ENCODE peak calls at places on chromosomes 12 and 14, in five cellular contexts. J is left ventricle myocardium inferior; I is activated naive CD4-positive, alpha-beta T cell treated with anti-CD3 and anti-CD28 coated beads for 36 hours; S is activated naive CD8-positive, alpha-beta T cell treated with anti-CD3 and anti-CD28 coated beads, Interleukin-2, amount 10 ng/mL, durations not matched to agents 7 days and 5 days; Q is stimulated activated effector memory CD8-positive, alpha-beta T cell treated with anti-CD3 and anti-CD28 coated beads, Interleukin-12 subunit alpha, Interleukin-12 subunit beta, amount 100 ng/mL, for 72 hours. X is an unnamed sample.

GRCh38 chr14:65549429-65549828 is 136.9 kb downstream of the FUT8 start:
- DNase-seq in I (no peak), S (no peak), J (no peak), Q (no peak), X (no peak)

GRCh38 chr14:96735509-96735908 is 61.7 kb upstream of the VRK1 start:
- DNase-seq in Q (no peak), J (no peak), I (no peak), S (no peak), X (no peak)

GRCh38 chr14:21268612-21269251 is 510 bp downstream of the HNRNPC start:
- DNase-seq in I (peak), Q (no peak), J (no peak), S (no peak), X (peak)

GRCh38 chr12:131795688-131796410 is 32.3 kb upstream of the MMP17 start:
- DNase-seq in Q (no peak), J (no peak), S (no peak), I (no peak), X (no peak)

GRCh38 chr12:124390442-124391116 is 95.7 kb downstream of the RFLNA start:
- DNase-seq in Q (no peak), S (peak), I (no peak), J (peak), X (no peak)

GRCh38 chr14:69170848-69171247 is 17.9 kb upstream of the DCAF5 start:
- DNase-seq in S (no peak), J (no peak), Q (no peak), I (no peak), X (no peak)

GRCh38 chr12:110466791-110467190 is 1.3 kb downstream of the GPN3 start:
- DNase-seq in J (no peak), I (no peak), Q (no peak), S (no peak), X (no peak)

GRCh38 chr12:68078737-68079136 is 80.8 kb downstream of the IFNG start:
- DNase-seq in Q (no peak), I (no peak), J (no peak), S (no peak), X (no peak)

GRCh38 chr14:71731096-71731495 is 201.1 kb upstream of the RGS6 start:
- DNase-seq in J (no peak), S (no peak), Q (no peak), I (no peak), X (no peak)

GRCh38 chr12:40993158-40993557 is 195.0 kb upstream of the PDZRN4 start:
- DNase-seq in S (no peak), Q (no peak), I (no peak), J (no peak), X (no peak)

GRCh38 chr12:34398366-34398705 is 376.0 kb downstream of the ALG10 start:
- DNase-seq in J (no peak), Q (no peak), I (peak), S (no peak), X (no peak)

X was measured in midbrain.